ENCODE peak calls at places on chromosomes 1 and 21, in six cellular contexts. C is MCF 10A; G is activated CD4-positive, alpha-beta T cell treated with anti-CD3 and anti-CD28 coated beads, Interleukin-2, amount 50 U/mL, for 48 hours; S is hypothalamus; V is HT1080; H is tibial nerve. L is an unnamed sample.

GRCh38 chr21:16079830-16080229 is 350.0 kb downstream of the USP25 start:
- DNase-seq in S (no peak), V (no peak), G (no peak), H (no peak), C (peak), L (no peak)

GRCh38 chr1:17451731-17452130 is 12.3 kb upstream of the RCC2 start:
- DNase-seq in S (no peak), H (no peak), G (no peak), C (no peak), V (no peak), L (no peak)

GRCh38 chr21:41478319-41479177 is 29.4 kb downstream of the TMPRSS2 start:
- DNase-seq in S (no peak), V (no peak), G (no peak), C (peak), H (no peak), L (no peak)

GRCh38 chr1:13830616-13831280 is 130.8 kb downstream of the PRDM2 start:
- DNase-seq in S (no peak), V (no peak), C (no peak), H (no peak), G (no peak), L (no peak)

GRCh38 chr1:54604051-54604450 is 19.3 kb downstream of the FAM151A start:
- DNase-seq in V (no peak), H (no peak), G (no peak), S (no peak), C (no peak), L (no peak)

GRCh38 chr1:226394461-226394860 is 13.4 kb downstream of the PARP1 start:
- DNase-seq in H (no peak), G (no peak), V (no peak), C (no peak), S (no peak), L (no peak)

GRCh38 chr1:214957330-214958137 is 125.0 kb upstream of the KCNK2 start:
- DNase-seq in S (no peak), V (peak), H (peak), C (peak), G (no peak), L (no peak)

GRCh38 chr1:50458507-50458906 is 35.3 kb upstream of the DMRTA2 start:
- DNase-seq in H (no peak), G (no peak), S (no peak), V (no peak), C (no peak), L (no peak)

GRCh38 chr1:33454646-33455282 is 17.7 kb upstream of the ZSCAN20 start:
- DNase-seq in S (no peak), C (no peak), G (no peak), V (peak), H (no peak), L (no peak)

GRCh38 chr1:229253170-229253974 is 17.5 kb upstream of the RAB4A start:
- DNase-seq in C (peak), V (peak), S (no peak), G (no peak), H (peak), L (peak)

GRCh38 chr1:95043141-95043980 is 29.4 kb downstream of the ALG14 start:
- DNase-seq in H (peak), G (peak), S (peak), C (peak), V (peak), L (peak)

GRCh38 chr1:9606948-9607347 is 18.2 kb downstream of the TMEM201 start:
- DNase-seq in C (no peak), G (no peak), S (peak), H (no peak), V (no peak), L (no peak)

GRCh38 chr1:165883056-165883455 is 55.6 kb downstream of the UCK2 start:
- DNase-seq in C (peak), S (no peak), H (no peak), G (no peak), V (peak), L (no peak)

GRCh38 chr1:11412166-11412565 is 66.8 kb upstream of the DISP3 start:
- DNase-seq in V (no peak), H (no peak), S (peak), C (no peak), G (no peak), L (no peak)

GRCh38 chr1:29805122-29805895 is 569.0 kb downstream of the PTPRU start:
- DNase-seq in V (no peak), S (no peak), G (no peak), H (no peak), C (no peak), L (no peak)

GRCh38 chr1:38686306-38687255 is 173.0 kb downstream of the RRAGC start:
- DNase-seq in S (no peak), H (no peak), C (no peak), G (no peak), V (no peak), L (no peak)

GRCh38 chr1:169572184-169572583 is 14.1 kb downstream of the F5 start:
- DNase-seq in H (no peak), G (no peak), C (no peak), V (no peak), S (no peak), L (no peak)

GRCh38 chr1:42221952-42222606 is 57.5 kb upstream of the GUCA2A start:
- DNase-seq in H (no peak), V (peak), S (no peak), G (no peak), C (no peak), L (no peak)

GRCh38 chr1:100950311-100950710 is 54.4 kb downstream of the SLC30A7 start:
- DNase-seq in S (no peak), C (no peak), H (no peak), V (no peak), G (no peak), L (no peak)